ENCODE peak calls at places on chromosome 3, in ten cellular contexts. C is adrenal gland; V is ACHN; H is posterior vena cava; X is A172; U is uterus; M is endothelial cell; R is effector memory CD4-positive, alpha-beta T cell; K is KBM-7; I is stimulated activated CD8-positive, alpha-beta memory T cell treated with anti-CD3 and anti-CD28 coated beads, Interleukin-15, amount 100 ng/mL, for 1 hour. J is an unnamed sample.

GRCh38 chr3:170046269-170047132 is 8.7 kb downstream of the GPR160 start:
- DNase-seq in C (no peak), V (no peak), H (no peak), X (no peak), U (no peak), M (no peak), R (no peak), K (no peak), I (no peak), J (no peak)

GRCh38 chr3:19348929-19349564 is 200.7 kb downstream of the KCNH8 start:
- DNase-seq in C (no peak), V (peak), H (no peak), X (peak), U (no peak), M (peak), R (no peak), K (peak), I (no peak), J (peak)

GRCh38 chr3:11245276-11245675 is 26.9 kb upstream of the ATG7 start:
- DNase-seq in C (no peak), V (no peak), H (no peak), X (no peak), U (no peak), M (no peak), R (no peak), K (no peak), I (no peak), J (no peak)

GRCh38 chr3:184748219-184749135 is 36.6 kb upstream of the MAGEF1 start:
- DNase-seq in C (no peak), V (peak), H (peak), X (peak), U (no peak), M (peak), R (no peak), K (peak), I (no peak), J (no peak)

GRCh38 chr3:124993462-124993861 is 58.9 kb upstream of the MUC13 start:
- DNase-seq in C (no peak), V (no peak), H (peak), X (no peak), U (no peak), M (no peak), R (no peak), K (peak), I (no peak), J (no peak)

GRCh38 chr3:49217688-49218470 is 46.5 kb downstream of the KLHDC8B start:
- DNase-seq in C (peak), V (no peak), H (no peak), X (no peak), U (peak), M (no peak), R (no peak), K (no peak), I (no peak), J (no peak)

GRCh38 chr3:42504334-42505202 is 2.1 kb downstream of the VIPR1 start:
- DNase-seq in C (peak), V (no peak), H (peak), X (no peak), U (peak), M (no peak), R (no peak), K (no peak), I (no peak), J (peak)

GRCh38 chr3:146682176-146682575 is 77.0 kb upstream of the PLSCR5 start:
- DNase-seq in C (no peak), V (no peak), H (no peak), X (no peak), U (no peak), M (no peak), R (no peak), K (no peak), I (no peak), J (no peak)

GRCh38 chr3:151395806-151396205 is 11.3 kb upstream of the P2RY12 start:
- DNase-seq in C (no peak), V (no peak), H (no peak), X (peak), U (no peak), M (no peak), R (no peak), K (no peak), I (no peak), J (no peak)

GRCh38 chr3:110773413-110773954 is 298.1 kb upstream of the NECTIN3 start:
- DNase-seq in C (no peak), V (no peak), H (no peak), X (peak), U (no peak), M (no peak), R (no peak), K (no peak), I (no peak), J (peak)

GRCh38 chr3:181726351-181727121 is 14.8 kb downstream of the SOX2 start:
- DNase-seq in C (no peak), V (no peak), H (peak), X (no peak), U (no peak), M (peak), R (no peak), K (no peak), I (no peak), J (no peak)

GRCh38 chr3:6182909-6183308 is 678.0 kb upstream of the GRM7 start:
- DNase-seq in C (no peak), V (no peak), H (no peak), X (no peak), U (no peak), M (no peak), R (no peak), K (no peak), I (no peak), J (no peak)

GRCh38 chr3:197889204-197889930 is 60.6 kb upstream of the RPL35A start:
- DNase-seq in C (no peak), V (no peak), H (no peak), X (no peak), U (no peak), M (no peak), R (no peak), K (no peak), I (no peak), J (no peak)

GRCh38 chr3:139113766-139114165 is 69.1 kb upstream of the PRR23C start:
- DNase-seq in C (peak), V (no peak), H (no peak), X (no peak), U (no peak), M (no peak), R (no peak), K (peak), I (no peak), J (no peak)

GRCh38 chr3:111539351-111540331 is 2.4 kb upstream of the CD96 start:
- DNase-seq in C (peak), V (peak), H (no peak), X (peak), U (no peak), M (peak), R (peak), K (peak), I (peak), J (peak)

GRCh38 chr3:29240248-29240647 is 40.6 kb upstream of the RBMS3 start:
- DNase-seq in C (no peak), V (peak), H (no peak), X (peak), U (no peak), M (no peak), R (no peak), K (peak), I (no peak), J (no peak)

GRCh38 chr3:41000471-41000870 is 198.8 kb upstream of the CTNNB1 start:
- DNase-seq in C (no peak), V (no peak), H (no peak), X (no peak), U (no peak), M (no peak), R (no peak), K (no peak), I (no peak), J (no peak)

GRCh38 chr3:50806806-50807205 is 132.1 kb downstream of the DOCK3 start:
- DNase-seq in C (no peak), V (no peak), H (no peak), X (peak), U (no peak), M (no peak), R (no peak), K (no peak), I (no peak), J (no peak)

GRCh38 chr3:180990494-180990893 is 958 bp upstream of the DNAJC19 start:
- DNase-seq in C (no peak), V (no peak), H (no peak), X (no peak), U (no peak), M (no peak), R (no peak), K (peak), I (no peak), J (no peak)

GRCh38 chr3:193847402-193847801 is 254.4 kb downstream of the OPA1 start:
- DNase-seq in C (no peak), V (no peak), H (no peak), X (no peak), U (no peak), M (no peak), R (no peak), K (no peak), I (no peak), J (peak)

GRCh38 chr3:122415762-122416654 is at the start of gene WDR5B:
- DNase-seq in C (peak), V (peak), H (peak), X (peak), U (peak), M (peak), R (peak), K (peak), I (peak), J (peak)

GRCh38 chr3:138456961-138457862 is 22.8 kb downstream of the ESYT3 start:
- DNase-seq in C (peak), V (no peak), H (peak), X (no peak), U (no peak), M (no peak), R (no peak), K (no peak), I (no peak), J (no peak)

GRCh38 chr3:134795776-134796312 is 784 bp downstream of the EPHB1 start:
- DNase-seq in C (peak), V (peak), H (no peak), X (no peak), U (no peak), M (no peak), R (no peak), K (no peak), I (no peak), J (no peak)

GRCh38 chr3:127744216-127744815 is 71.6 kb downstream of the ABTB1 start:
- DNase-seq in C (no peak), V (no peak), H (no peak), X (no peak), U (no peak), M (no peak), R (no peak), K (no peak), I (no peak), J (no peak)

J was measured in LoVo.